ENCODE peak calls at places on chromosomes 7 and 10, in four cellular contexts. One of them, this sample, is unnamed.

GRCh38 chr7:131681961-131682360 is 125.5 kb upstream of the PODXL start:
- DNase-seq in A549: no peak
- DNase-seq in Panc1: no peak
- DNase-seq in SK-N-SH: no peak
- DNase-seq in this sample: no peak

GRCh38 chr10:85642421-85643170 is 724.0 kb downstream of the GRID1 start:
- DNase-seq in SK-N-SH: no peak
- DNase-seq in A549: peak
- DNase-seq in Panc1: peak
- DNase-seq in this sample: no peak

GRCh38 chr7:27181795-27182275 is 3.2 kb downstream of the HOXA11 start:
- DNase-seq in Panc1: no peak
- DNase-seq in SK-N-SH: no peak
- DNase-seq in A549: no peak
- DNase-seq in this sample: no peak

GRCh38 chr7:73706122-73707044 is 13.1 kb downstream of the STX1A start:
- DNase-seq in A549: peak
- DNase-seq in Panc1: peak
- DNase-seq in SK-N-SH: peak
- DNase-seq in this sample: no peak

GRCh38 chr7:47846117-47846836 is 102.0 kb downstream of the PKD1L1 start:
- DNase-seq in SK-N-SH: no peak
- DNase-seq in A549: peak
- DNase-seq in Panc1: peak
- DNase-seq in this sample: no peak

GRCh38 chr10:29702288-29703164 is 67.8 kb upstream of the SVIL start:
- DNase-seq in SK-N-SH: no peak
- DNase-seq in A549: no peak
- DNase-seq in Panc1: no peak
- DNase-seq in this sample: no peak

GRCh38 chr7:105461518-105461917 is 60.6 kb downstream of the PUS7 start:
- DNase-seq in SK-N-SH: no peak
- DNase-seq in A549: no peak
- DNase-seq in Panc1: no peak
- DNase-seq in this sample: no peak

GRCh38 chr10:123800299-123800698 is 91.3 kb downstream of the CPXM2 start:
- DNase-seq in Panc1: no peak
- DNase-seq in SK-N-SH: no peak
- DNase-seq in A549: no peak
- DNase-seq in this sample: no peak

GRCh38 chr10:24723386-24723787 is 300 bp downstream of the ARHGAP21 start:
- DNase-seq in SK-N-SH: peak
- DNase-seq in Panc1: no peak
- DNase-seq in A549: peak
- DNase-seq in this sample: no peak

GRCh38 chr7:155953781-155954549 is 141.7 kb upstream of the SHH start:
- DNase-seq in Panc1: no peak
- DNase-seq in SK-N-SH: no peak
- DNase-seq in A549: no peak
- DNase-seq in this sample: no peak

GRCh38 chr10:104767745-104768144 is 126.7 kb downstream of the SORCS3 start:
- DNase-seq in SK-N-SH: no peak
- DNase-seq in A549: no peak
- DNase-seq in Panc1: no peak
- DNase-seq in this sample: no peak

GRCh38 chr7:139884441-139884840 is 55.4 kb downstream of the TBXAS1 start:
- DNase-seq in A549: no peak
- DNase-seq in Panc1: no peak
- DNase-seq in SK-N-SH: no peak
- DNase-seq in this sample: no peak

GRCh38 chr10:98446121-98446655 is 547 bp downstream of the HPS1 start:
- DNase-seq in Panc1: no peak
- DNase-seq in SK-N-SH: peak
- DNase-seq in A549: peak
- DNase-seq in this sample: peak

GRCh38 chr7:138137423-138138171 is 61.3 kb downstream of the AKR1D1 start:
- DNase-seq in Panc1: no peak
- DNase-seq in A549: no peak
- DNase-seq in SK-N-SH: no peak
- DNase-seq in this sample: no peak

GRCh38 chr7:48084727-48085432 is 4.2 kb upstream of the UPP1 start:
- DNase-seq in Panc1: peak
- DNase-seq in SK-N-SH: peak
- DNase-seq in A549: peak
- DNase-seq in this sample: peak

GRCh38 chr10:46077616-46078268 is 31.7 kb upstream of the MSMB start:
- DNase-seq in SK-N-SH: no peak
- DNase-seq in Panc1: no peak
- DNase-seq in A549: no peak
- DNase-seq in this sample: peak

GRCh38 chr10:65628777-65629176 is 1297.1 kb upstream of the LRRTM3 start:
- DNase-seq in SK-N-SH: no peak
- DNase-seq in Panc1: no peak
- DNase-seq in A549: no peak
- DNase-seq in this sample: no peak

GRCh38 chr10:3197354-3198003 is 24.9 kb upstream of the PITRM1 start:
- DNase-seq in SK-N-SH: peak
- DNase-seq in Panc1: peak
- DNase-seq in A549: peak
- DNase-seq in this sample: no peak

GRCh38 chr7:81173766-81174281 is 255.0 kb upstream of the SEMA3C start:
- DNase-seq in SK-N-SH: no peak
- DNase-seq in A549: no peak
- DNase-seq in Panc1: peak
- DNase-seq in this sample: no peak

GRCh38 chr10:122181055-122181732 is 89.9 kb upstream of the BTBD16 start:
- DNase-seq in SK-N-SH: no peak
- DNase-seq in Panc1: no peak
- DNase-seq in A549: no peak
- DNase-seq in this sample: no peak

GRCh38 chr10:74917481-74918077 is 91.2 kb downstream of the KAT6B start:
- DNase-seq in SK-N-SH: no peak
- DNase-seq in A549: peak
- DNase-seq in Panc1: no peak
- DNase-seq in this sample: no peak

GRCh38 chr7:32659853-32660252 is 164.6 kb downstream of the AVL9 start:
- DNase-seq in Panc1: no peak
- DNase-seq in SK-N-SH: no peak
- DNase-seq in A549: no peak
- DNase-seq in this sample: peak

GRCh38 chr7:124840435-124840834 is 74.8 kb upstream of the GPR37 start:
- DNase-seq in A549: no peak
- DNase-seq in SK-N-SH: peak
- DNase-seq in Panc1: no peak
- DNase-seq in this sample: no peak

GRCh38 chr10:57294698-57295097 is 933.6 kb upstream of the ZWINT start:
- DNase-seq in Panc1: no peak
- DNase-seq in SK-N-SH: no peak
- DNase-seq in A549: no peak
- DNase-seq in this sample: no peak

GRCh38 chr7:11786186-11786585 is 45.8 kb downstream of the THSD7A start:
- DNase-seq in Panc1: peak
- DNase-seq in A549: peak
- DNase-seq in SK-N-SH: no peak
- DNase-seq in this sample: no peak

GRCh38 chr10:93494494-93494893 is 1.9 kb upstream of the CEP55 start:
- DNase-seq in Panc1: no peak
- DNase-seq in SK-N-SH: no peak
- DNase-seq in A549: no peak
- DNase-seq in this sample: no peak

GRCh38 chr7:45593121-45593541 is 19.0 kb downstream of the ADCY1 start:
- DNase-seq in A549: no peak
- DNase-seq in SK-N-SH: no peak
- DNase-seq in Panc1: no peak
- DNase-seq in this sample: no peak

GRCh38 chr7:157738064-157738460 is 401.3 kb downstream of the DNAJB6 start:
- DNase-seq in Panc1: no peak
- DNase-seq in A549: no peak
- DNase-seq in SK-N-SH: no peak
- DNase-seq in this sample: no peak

GRCh38 chr10:13801156-13801906 is 214.6 kb downstream of the PRPF18 start:
- DNase-seq in SK-N-SH: no peak
- DNase-seq in A549: no peak
- DNase-seq in Panc1: no peak
- DNase-seq in this sample: no peak

GRCh38 chr7:2157473-2158279 is 75.1 kb downstream of the MAD1L1 start:
- DNase-seq in SK-N-SH: no peak
- DNase-seq in Panc1: peak
- DNase-seq in A549: no peak
- DNase-seq in this sample: no peak

GRCh38 chr7:83546586-83546985 is 102.4 kb downstream of the SEMA3E start:
- DNase-seq in Panc1: no peak
- DNase-seq in SK-N-SH: no peak
- DNase-seq in A549: no peak
- DNase-seq in this sample: no peak

GRCh38 chr7:28993371-28993770 is 35.2 kb upstream of the TRIL start:
- DNase-seq in Panc1: no peak
- DNase-seq in SK-N-SH: no peak
- DNase-seq in A549: no peak
- DNase-seq in this sample: no peak

GRCh38 chr7:34486371-34486770 is 171.6 kb upstream of the NPSR1 start:
- DNase-seq in A549: no peak
- DNase-seq in Panc1: no peak
- DNase-seq in SK-N-SH: no peak
- DNase-seq in this sample: no peak

GRCh38 chr7:128162666-128163065 is 78.4 kb upstream of the LEP start:
- DNase-seq in SK-N-SH: no peak
- DNase-seq in A549: no peak
- DNase-seq in Panc1: no peak
- DNase-seq in this sample: no peak

GRCh38 chr7:128163473-128163872 is 77.6 kb upstream of the LEP start:
- DNase-seq in Panc1: no peak
- DNase-seq in A549: no peak
- DNase-seq in SK-N-SH: no peak
- DNase-seq in this sample: no peak

GRCh38 chr7:128164955-128165670 is 76.0 kb upstream of the LEP start:
- DNase-seq in SK-N-SH: no peak
- DNase-seq in Panc1: no peak
- DNase-seq in A549: no peak
- DNase-seq in this sample: no peak

GRCh38 chr7:128165927-128166420 is 75.1 kb upstream of the LEP start:
- DNase-seq in SK-N-SH: no peak
- DNase-seq in A549: no peak
- DNase-seq in Panc1: no peak
- DNase-seq in this sample: no peak

DNA sequence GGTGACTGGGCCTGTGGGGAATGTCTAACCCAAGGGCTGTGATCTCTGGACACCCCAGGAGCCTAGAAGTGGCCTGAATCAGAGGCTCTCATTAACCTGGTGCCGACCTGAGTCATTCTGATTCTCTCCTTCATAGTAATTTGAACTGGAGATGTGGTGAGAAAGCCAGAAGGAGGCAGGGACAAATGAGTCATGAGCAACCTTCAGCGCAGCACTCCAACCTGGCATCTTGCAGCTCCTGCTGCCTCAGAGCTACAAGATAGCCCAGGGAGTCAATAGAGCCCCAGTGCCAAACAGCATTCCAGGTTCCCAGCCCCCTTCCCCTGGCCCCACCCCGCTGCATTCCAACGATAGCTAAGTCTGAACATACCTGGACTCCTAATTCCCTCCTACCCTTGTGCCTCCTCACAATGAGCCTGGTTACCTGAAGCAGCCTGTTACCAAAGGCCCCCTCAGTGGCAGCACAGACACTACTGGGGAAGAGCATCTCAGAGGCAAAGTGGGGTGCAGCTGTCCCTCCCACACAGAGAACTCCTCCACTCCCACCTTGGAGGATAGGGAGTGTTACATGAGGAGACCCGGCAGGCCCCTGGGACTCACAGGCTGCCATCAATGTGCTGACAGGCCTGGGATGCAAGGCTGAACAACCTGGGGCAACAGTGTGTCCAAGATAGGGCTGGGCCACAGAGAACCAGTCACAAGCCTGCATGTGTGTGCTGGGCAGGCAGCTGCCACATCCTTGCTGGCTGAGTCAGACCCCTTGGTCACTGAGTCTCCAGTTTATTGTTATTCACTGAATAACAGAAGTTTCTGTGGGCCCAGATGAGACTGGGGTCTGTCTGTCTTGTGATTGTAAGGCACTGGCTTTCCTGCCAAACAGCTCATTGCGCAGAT is 76.8 kb upstream of the LEP start:
- DNase-seq in A549: peak
- DNase-seq in Panc1: no peak
- DNase-seq in SK-N-SH: no peak
- DNase-seq in this sample: no peak
- TF ChIP-seq REST in A549: no peak
- TF ChIP-seq REST in Panc1: no peak
- TF ChIP-seq REST in SK-N-SH: peak
- TF ChIP-seq REST in this sample: no peak

DNA sequence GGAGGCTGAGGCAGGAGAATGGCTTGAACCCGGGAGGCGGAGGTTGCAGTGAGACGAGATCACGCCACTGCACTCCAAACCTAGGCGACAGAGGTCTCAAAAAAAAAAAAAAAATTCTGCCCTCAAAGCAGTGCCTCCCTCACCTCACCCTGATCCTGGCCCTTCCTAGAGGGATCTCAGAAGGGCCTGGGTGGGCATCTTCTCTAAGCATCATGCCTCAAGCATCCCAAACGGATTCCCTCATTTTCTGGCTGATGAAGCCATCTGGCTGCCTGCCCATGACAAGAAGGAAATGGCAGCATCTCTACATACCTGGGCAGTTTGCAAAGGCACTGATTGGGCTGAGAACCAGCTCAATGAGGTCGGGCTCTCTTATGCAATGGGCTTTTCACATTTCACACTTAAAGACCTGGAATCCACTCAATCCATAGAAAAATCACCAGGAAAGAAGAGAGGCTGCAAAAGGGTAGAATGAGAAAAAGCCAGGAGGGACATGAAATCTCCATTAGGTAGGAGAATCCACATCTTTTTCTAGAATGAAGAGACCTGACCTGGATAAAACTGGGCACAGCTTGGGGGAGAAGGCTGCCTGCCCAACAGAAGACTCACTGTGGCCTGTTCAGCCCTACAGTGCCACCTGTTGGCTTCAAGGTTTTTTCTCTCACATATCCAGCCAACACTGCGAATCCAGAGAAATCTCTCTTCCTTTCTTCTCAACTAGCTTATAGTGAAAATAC is 48.1 kb downstream of the PDLIM1 start:
- DNase-seq in Panc1: no peak
- DNase-seq in SK-N-SH: peak
- DNase-seq in A549: peak
- DNase-seq in this sample: no peak
- TF ChIP-seq CTCF in Panc1: peak
- TF ChIP-seq CTCF in SK-N-SH: peak
- TF ChIP-seq CTCF in A549: peak
- TF ChIP-seq CTCF in this sample: no peak

GRCh38 chr10:108166401-108166800 is 1001.9 kb upstream of the SORCS1 start:
- DNase-seq in SK-N-SH: no peak
- DNase-seq in A549: no peak
- DNase-seq in Panc1: no peak
- DNase-seq in this sample: no peak
- TF ChIP-seq REST in SK-N-SH: no peak
- TF ChIP-seq REST in A549: no peak
- TF ChIP-seq REST in Panc1: no peak
- TF ChIP-seq REST in this sample: no peak

GRCh38 chr7:110839866-110840265 is 251.1 kb upstream of the LRRN3 start:
- DNase-seq in SK-N-SH: no peak
- DNase-seq in A549: no peak
- DNase-seq in Panc1: no peak
- DNase-seq in this sample: peak
- TF ChIP-seq CTCF in SK-N-SH: peak
- TF ChIP-seq CTCF in A549: no peak
- TF ChIP-seq CTCF in Panc1: no peak
- TF ChIP-seq CTCF in this sample: no peak